ENCODE peak calls at places on chromosomes 7 and 10, in ten cellular contexts. One of them, this sample, is unnamed.

GRCh38 chr7:135929692-135930091 is 47.5 kb downstream of the MTPN start:
- DNase-seq in NCI-H1092 treated with DMSO at 0.1 percent for 48 hours: no peak
- DNase-seq in mesendoderm: peak; percentile 75
- DNase-seq in stimulated activated CD8-positive, alpha-beta memory T cell treated with anti-CD3 and anti-CD28 coated beads, Interleukin-2, amount 100 ng/mL, for 48 hours: no peak
- DNase-seq in GM23248: no peak
- DNase-seq in hippocampal formation: no peak
- DNase-seq in spleen: no peak
- DNase-seq in SK-N-DZ: peak; percentile 38
- DNase-seq in cardiac muscle cell: peak; percentile 34
- DNase-seq in NCI-H1694: no peak
- DNase-seq in this sample: no peak

GRCh38 chr7:94394058-94394398 is 667 bp upstream of the COL1A2 start:
- DNase-seq in NCI-H1092 treated with DMSO at 0.1 percent for 48 hours: no peak
- DNase-seq in mesendoderm: no peak
- DNase-seq in stimulated activated CD8-positive, alpha-beta memory T cell treated with anti-CD3 and anti-CD28 coated beads, Interleukin-2, amount 100 ng/mL, for 48 hours: no peak
- DNase-seq in GM23248: peak; percentile 88
- DNase-seq in hippocampal formation: no peak
- DNase-seq in spleen: no peak
- DNase-seq in SK-N-DZ: no peak
- DNase-seq in cardiac muscle cell: no peak
- DNase-seq in NCI-H1694: no peak
- DNase-seq in this sample: peak; percentile 57

GRCh38 chr10:62019013-62019684 is 117.7 kb downstream of the ARID5B start:
- DNase-seq in NCI-H1092 treated with DMSO at 0.1 percent for 48 hours: no peak
- DNase-seq in mesendoderm: no peak
- DNase-seq in stimulated activated CD8-positive, alpha-beta memory T cell treated with anti-CD3 and anti-CD28 coated beads, Interleukin-2, amount 100 ng/mL, for 48 hours: no peak
- DNase-seq in GM23248: peak; percentile 67
- DNase-seq in hippocampal formation: no peak
- DNase-seq in spleen: no peak
- DNase-seq in SK-N-DZ: no peak
- DNase-seq in cardiac muscle cell: no peak
- DNase-seq in NCI-H1694: no peak
- DNase-seq in this sample: peak; percentile 36

GRCh38 chr10:69826094-69826493 is 24.4 kb downstream of the COL13A1 start:
- DNase-seq in NCI-H1092 treated with DMSO at 0.1 percent for 48 hours: no peak
- DNase-seq in mesendoderm: no peak
- DNase-seq in stimulated activated CD8-positive, alpha-beta memory T cell treated with anti-CD3 and anti-CD28 coated beads, Interleukin-2, amount 100 ng/mL, for 48 hours: no peak
- DNase-seq in GM23248: no peak
- DNase-seq in hippocampal formation: no peak
- DNase-seq in spleen: no peak
- DNase-seq in SK-N-DZ: no peak
- DNase-seq in cardiac muscle cell: no peak
- DNase-seq in NCI-H1694: no peak
- DNase-seq in this sample: no peak

GRCh38 chr7:108145401-108145800 is 15.2 kb upstream of the LAMB4 start:
- DNase-seq in NCI-H1092 treated with DMSO at 0.1 percent for 48 hours: no peak
- DNase-seq in mesendoderm: peak; percentile 14
- DNase-seq in stimulated activated CD8-positive, alpha-beta memory T cell treated with anti-CD3 and anti-CD28 coated beads, Interleukin-2, amount 100 ng/mL, for 48 hours: no peak
- DNase-seq in GM23248: no peak
- DNase-seq in hippocampal formation: no peak
- DNase-seq in spleen: no peak
- DNase-seq in SK-N-DZ: no peak
- DNase-seq in cardiac muscle cell: no peak
- DNase-seq in NCI-H1694: no peak
- DNase-seq in this sample: no peak

GRCh38 chr10:76080991-76081390 is 649.6 kb downstream of the LRMDA start:
- DNase-seq in NCI-H1092 treated with DMSO at 0.1 percent for 48 hours: no peak
- DNase-seq in mesendoderm: peak; percentile 52
- DNase-seq in stimulated activated CD8-positive, alpha-beta memory T cell treated with anti-CD3 and anti-CD28 coated beads, Interleukin-2, amount 100 ng/mL, for 48 hours: no peak
- DNase-seq in GM23248: peak; percentile 25
- DNase-seq in hippocampal formation: no peak
- DNase-seq in spleen: no peak
- DNase-seq in SK-N-DZ: no peak
- DNase-seq in cardiac muscle cell: no peak
- DNase-seq in NCI-H1694: no peak
- DNase-seq in this sample: peak; percentile 52

GRCh38 chr10:119502618-119503155 is 39.8 kb downstream of the RGS10 start:
- DNase-seq in NCI-H1092 treated with DMSO at 0.1 percent for 48 hours: no peak
- DNase-seq in mesendoderm: no peak
- DNase-seq in stimulated activated CD8-positive, alpha-beta memory T cell treated with anti-CD3 and anti-CD28 coated beads, Interleukin-2, amount 100 ng/mL, for 48 hours: no peak
- DNase-seq in GM23248: no peak
- DNase-seq in hippocampal formation: no peak
- DNase-seq in spleen: peak; percentile 78
- DNase-seq in SK-N-DZ: no peak
- DNase-seq in cardiac muscle cell: no peak
- DNase-seq in NCI-H1694: no peak
- DNase-seq in this sample: no peak

GRCh38 chr10:117131390-117132327 is 6.4 kb downstream of the VAX1 start:
- DNase-seq in NCI-H1092 treated with DMSO at 0.1 percent for 48 hours: no peak
- DNase-seq in mesendoderm: peak; percentile 46
- DNase-seq in stimulated activated CD8-positive, alpha-beta memory T cell treated with anti-CD3 and anti-CD28 coated beads, Interleukin-2, amount 100 ng/mL, for 48 hours: no peak
- DNase-seq in GM23248: no peak
- DNase-seq in hippocampal formation: no peak
- DNase-seq in spleen: no peak
- DNase-seq in SK-N-DZ: no peak
- DNase-seq in cardiac muscle cell: peak; percentile 3
- DNase-seq in NCI-H1694: no peak
- DNase-seq in this sample: no peak

GRCh38 chr7:115096262-115096661 is 174.4 kb downstream of the MDFIC start:
- DNase-seq in NCI-H1092 treated with DMSO at 0.1 percent for 48 hours: no peak
- DNase-seq in mesendoderm: no peak
- DNase-seq in stimulated activated CD8-positive, alpha-beta memory T cell treated with anti-CD3 and anti-CD28 coated beads, Interleukin-2, amount 100 ng/mL, for 48 hours: no peak
- DNase-seq in GM23248: no peak
- DNase-seq in hippocampal formation: peak; percentile 1
- DNase-seq in spleen: no peak
- DNase-seq in SK-N-DZ: no peak
- DNase-seq in cardiac muscle cell: peak; percentile 23
- DNase-seq in NCI-H1694: no peak
- DNase-seq in this sample: no peak

GRCh38 chr10:21095073-21095472 is 198.0 kb upstream of the NEBL start:
- DNase-seq in NCI-H1092 treated with DMSO at 0.1 percent for 48 hours: no peak
- DNase-seq in mesendoderm: no peak
- DNase-seq in stimulated activated CD8-positive, alpha-beta memory T cell treated with anti-CD3 and anti-CD28 coated beads, Interleukin-2, amount 100 ng/mL, for 48 hours: no peak
- DNase-seq in GM23248: no peak
- DNase-seq in hippocampal formation: no peak
- DNase-seq in spleen: no peak
- DNase-seq in SK-N-DZ: no peak
- DNase-seq in cardiac muscle cell: no peak
- DNase-seq in NCI-H1694: no peak
- DNase-seq in this sample: no peak

GRCh38 chr7:50399635-50400034 is 50.5 kb downstream of the FIGNL1 start:
- DNase-seq in NCI-H1092 treated with DMSO at 0.1 percent for 48 hours: no peak
- DNase-seq in mesendoderm: no peak
- DNase-seq in stimulated activated CD8-positive, alpha-beta memory T cell treated with anti-CD3 and anti-CD28 coated beads, Interleukin-2, amount 100 ng/mL, for 48 hours: no peak
- DNase-seq in GM23248: no peak
- DNase-seq in hippocampal formation: no peak
- DNase-seq in spleen: no peak
- DNase-seq in SK-N-DZ: no peak
- DNase-seq in cardiac muscle cell: no peak
- DNase-seq in NCI-H1694: no peak
- DNase-seq in this sample: no peak

GRCh38 chr7:150942591-150943452 is 35.3 kb downstream of the KCNH2 start:
- DNase-seq in NCI-H1092 treated with DMSO at 0.1 percent for 48 hours: no peak
- DNase-seq in mesendoderm: no peak
- DNase-seq in stimulated activated CD8-positive, alpha-beta memory T cell treated with anti-CD3 and anti-CD28 coated beads, Interleukin-2, amount 100 ng/mL, for 48 hours: no peak
- DNase-seq in GM23248: no peak
- DNase-seq in hippocampal formation: no peak
- DNase-seq in spleen: no peak
- DNase-seq in SK-N-DZ: no peak
- DNase-seq in cardiac muscle cell: no peak
- DNase-seq in NCI-H1694: no peak
- DNase-seq in this sample: no peak

GRCh38 chr10:129958118-129958685 is 5.9 kb downstream of the EBF3 start:
- DNase-seq in NCI-H1092 treated with DMSO at 0.1 percent for 48 hours: peak; percentile 73
- DNase-seq in mesendoderm: peak; percentile 51
- DNase-seq in stimulated activated CD8-positive, alpha-beta memory T cell treated with anti-CD3 and anti-CD28 coated beads, Interleukin-2, amount 100 ng/mL, for 48 hours: no peak
- DNase-seq in GM23248: no peak
- DNase-seq in hippocampal formation: no peak
- DNase-seq in spleen: no peak
- DNase-seq in SK-N-DZ: no peak
- DNase-seq in cardiac muscle cell: peak; percentile 59
- DNase-seq in NCI-H1694: no peak
- DNase-seq in this sample: no peak

GRCh38 chr7:66187894-66188293 is 17.2 kb upstream of the TPST1 start:
- DNase-seq in NCI-H1092 treated with DMSO at 0.1 percent for 48 hours: no peak
- DNase-seq in mesendoderm: no peak
- DNase-seq in stimulated activated CD8-positive, alpha-beta memory T cell treated with anti-CD3 and anti-CD28 coated beads, Interleukin-2, amount 100 ng/mL, for 48 hours: no peak
- DNase-seq in GM23248: peak; percentile 96
- DNase-seq in hippocampal formation: no peak
- DNase-seq in spleen: no peak
- DNase-seq in SK-N-DZ: no peak
- DNase-seq in cardiac muscle cell: no peak
- DNase-seq in NCI-H1694: no peak
- DNase-seq in this sample: peak; percentile 86

GRCh38 chr7:32479574-32480200 is 10.5 kb downstream of the LSM5 start:
- DNase-seq in NCI-H1092 treated with DMSO at 0.1 percent for 48 hours: peak; percentile 59
- DNase-seq in mesendoderm: peak; percentile 63
- DNase-seq in stimulated activated CD8-positive, alpha-beta memory T cell treated with anti-CD3 and anti-CD28 coated beads, Interleukin-2, amount 100 ng/mL, for 48 hours: no peak
- DNase-seq in GM23248: peak; percentile 71
- DNase-seq in hippocampal formation: peak; percentile 27
- DNase-seq in spleen: no peak
- DNase-seq in SK-N-DZ: peak; percentile 58
- DNase-seq in cardiac muscle cell: peak; percentile 56
- DNase-seq in NCI-H1694: peak; percentile 65
- DNase-seq in this sample: peak; percentile 66

GRCh38 chr10:26438534-26439269 is 561 bp downstream of the APBB1IP start:
- DNase-seq in NCI-H1092 treated with DMSO at 0.1 percent for 48 hours: no peak
- DNase-seq in mesendoderm: peak; percentile 18
- DNase-seq in stimulated activated CD8-positive, alpha-beta memory T cell treated with anti-CD3 and anti-CD28 coated beads, Interleukin-2, amount 100 ng/mL, for 48 hours: peak; percentile 58
- DNase-seq in GM23248: peak; percentile 76
- DNase-seq in hippocampal formation: no peak
- DNase-seq in spleen: peak; percentile 94
- DNase-seq in SK-N-DZ: no peak
- DNase-seq in cardiac muscle cell: peak; percentile 1
- DNase-seq in NCI-H1694: no peak
- DNase-seq in this sample: peak; percentile 25

GRCh38 chr10:24935504-24936292 is 16.7 kb downstream of the PRTFDC1 start:
- DNase-seq in NCI-H1092 treated with DMSO at 0.1 percent for 48 hours: no peak
- DNase-seq in mesendoderm: peak; percentile 54
- DNase-seq in stimulated activated CD8-positive, alpha-beta memory T cell treated with anti-CD3 and anti-CD28 coated beads, Interleukin-2, amount 100 ng/mL, for 48 hours: no peak
- DNase-seq in GM23248: no peak
- DNase-seq in hippocampal formation: no peak
- DNase-seq in spleen: no peak
- DNase-seq in SK-N-DZ: no peak
- DNase-seq in cardiac muscle cell: no peak
- DNase-seq in NCI-H1694: no peak
- DNase-seq in this sample: no peak

GRCh38 chr10:132135398-132135872 is 51.3 kb upstream of the DPYSL4 start:
- DNase-seq in NCI-H1092 treated with DMSO at 0.1 percent for 48 hours: no peak
- DNase-seq in mesendoderm: peak; percentile 20
- DNase-seq in stimulated activated CD8-positive, alpha-beta memory T cell treated with anti-CD3 and anti-CD28 coated beads, Interleukin-2, amount 100 ng/mL, for 48 hours: no peak
- DNase-seq in GM23248: no peak
- DNase-seq in hippocampal formation: no peak
- DNase-seq in spleen: peak; percentile 67
- DNase-seq in SK-N-DZ: no peak
- DNase-seq in cardiac muscle cell: no peak
- DNase-seq in NCI-H1694: no peak
- DNase-seq in this sample: no peak

GRCh38 chr7:41328544-41328943 is 374.3 kb downstream of the INHBA start:
- DNase-seq in NCI-H1092 treated with DMSO at 0.1 percent for 48 hours: no peak
- DNase-seq in mesendoderm: no peak
- DNase-seq in stimulated activated CD8-positive, alpha-beta memory T cell treated with anti-CD3 and anti-CD28 coated beads, Interleukin-2, amount 100 ng/mL, for 48 hours: no peak
- DNase-seq in GM23248: peak; percentile 55
- DNase-seq in hippocampal formation: no peak
- DNase-seq in spleen: no peak
- DNase-seq in SK-N-DZ: no peak
- DNase-seq in cardiac muscle cell: no peak
- DNase-seq in NCI-H1694: no peak
- DNase-seq in this sample: peak; percentile 56

GRCh38 chr7:8442814-8443304 is 9.4 kb downstream of the NXPH1 start:
- DNase-seq in NCI-H1092 treated with DMSO at 0.1 percent for 48 hours: no peak
- DNase-seq in mesendoderm: peak; percentile 87
- DNase-seq in stimulated activated CD8-positive, alpha-beta memory T cell treated with anti-CD3 and anti-CD28 coated beads, Interleukin-2, amount 100 ng/mL, for 48 hours: peak; percentile 33
- DNase-seq in GM23248: peak; percentile 49
- DNase-seq in hippocampal formation: peak; percentile 29
- DNase-seq in spleen: peak; percentile 75
- DNase-seq in SK-N-DZ: no peak
- DNase-seq in cardiac muscle cell: peak; percentile 95
- DNase-seq in NCI-H1694: no peak
- DNase-seq in this sample: peak; percentile 18

GRCh38 chr10:103231047-103231551 is 14.6 kb upstream of the RPEL1 start:
- DNase-seq in NCI-H1092 treated with DMSO at 0.1 percent for 48 hours: no peak
- DNase-seq in mesendoderm: peak; percentile 99
- DNase-seq in stimulated activated CD8-positive, alpha-beta memory T cell treated with anti-CD3 and anti-CD28 coated beads, Interleukin-2, amount 100 ng/mL, for 48 hours: no peak
- DNase-seq in GM23248: peak; percentile 93
- DNase-seq in hippocampal formation: no peak
- DNase-seq in spleen: no peak
- DNase-seq in SK-N-DZ: no peak
- DNase-seq in cardiac muscle cell: peak; percentile 87
- DNase-seq in NCI-H1694: no peak
- DNase-seq in this sample: peak; percentile 84

This sample was measured in fibroblast of mammary gland.